ENCODE peak calls at places on chromosome 5, in eight cellular contexts. Y is HTR-8/SVneo; E is IMR-90; J is RKO; X is SIG-M5; C is GM12891; D is T-helper 2 cell; S is activated CD4-positive, CD25-positive, alpha-beta regulatory T cell treated with anti-CD3 and anti-CD28 coated beads, Interleukin-2, amount 50 U/mL, for 72 hours. I is an unnamed sample.

GRCh38 chr5:87268970-87269377 is 1.3 kb downstream of the RASA1 start:
- DNase-seq in S (no peak), C (no peak), E (no peak), Y (no peak), J (peak; percentile 52), X (no peak), D (no peak), I (no peak)

GRCh38 chr5:156474251-156474650 is 147.3 kb downstream of the SGCD start:
- DNase-seq in J (no peak), E (peak; percentile 73), S (no peak), C (no peak), D (no peak), Y (no peak), X (no peak), I (no peak)

GRCh38 chr5:177403826-177404640 is 3.6 kb upstream of the PFN3 start:
- DNase-seq in Y (peak; percentile 88), X (no peak), E (peak; percentile 75), C (peak; percentile 96), S (peak; percentile 78), J (peak; percentile 86), D (peak; percentile 79), I (peak; percentile 85)

GRCh38 chr5:158364367-158364766 is 505.4 kb upstream of the CLINT1 start:
- DNase-seq in D (no peak), X (no peak), Y (no peak), E (no peak), C (no peak), S (no peak), J (no peak), I (no peak)

GRCh38 chr5:83856898-83857297 is 136.2 kb upstream of the HAPLN1 start:
- DNase-seq in D (no peak), E (no peak), S (no peak), X (no peak), J (no peak), Y (no peak), C (no peak), I (no peak)

GRCh38 chr5:22372376-22372775 is 480.8 kb downstream of the CDH12 start:
- DNase-seq in S (no peak), X (no peak), E (peak; percentile 92), J (peak; percentile 33), D (no peak), C (no peak), Y (peak; percentile 14), I (no peak)

GRCh38 chr5:59760798-59761348 is 132.7 kb downstream of the PDE4D start:
- DNase-seq in S (no peak), J (no peak), D (no peak), Y (no peak), C (no peak), E (peak; percentile 55), X (no peak), I (no peak)

GRCh38 chr5:151079838-151080619 is 805 bp downstream of the TNIP1 start:
- DNase-seq in C (no peak), J (peak; percentile 91), Y (no peak), X (no peak), S (no peak), E (peak; percentile 82), D (no peak), I (no peak)

GRCh38 chr5:127762412-127762811 is 59.2 kb downstream of the CCDC192 start:
- DNase-seq in S (no peak), E (no peak), Y (no peak), D (no peak), C (no peak), J (no peak), X (no peak), I (no peak)

GRCh38 chr5:89213584-89213983 is 330.6 kb upstream of the MEF2C start:
- DNase-seq in E (peak; percentile 60), J (no peak), S (no peak), C (no peak), Y (no peak), D (no peak), X (no peak), I (no peak)

GRCh38 chr5:12093586-12093985 is 189.3 kb upstream of the CTNND2 start:
- DNase-seq in X (no peak), J (no peak), S (no peak), D (no peak), Y (no peak), E (no peak), C (no peak), I (no peak)

GRCh38 chr5:157502143-157502647 is 42.2 kb downstream of the NIPAL4 start:
- DNase-seq in D (no peak), J (no peak), S (no peak), X (peak; percentile 70), C (no peak), Y (no peak), E (peak; percentile 49), I (peak; percentile 15)

GRCh38 chr5:65047948-65048690 is 279.4 kb downstream of the CWC27 start:
- DNase-seq in C (no peak), J (no peak), D (no peak), E (no peak), Y (no peak), X (no peak), S (no peak), I (no peak)